ENCODE peak calls at places on chromosomes 1 and 21, in ten cellular contexts. E, G, I, H, Q, O, F, S, A and V are unnamed samples.

GRCh38 chr1:229714964-229715603 is 89.0 kb downstream of the URB2 start:
- DNase-seq in A (no peak), F (no peak), S (no peak), O (no peak), E (peak; percentile 29), Q (no peak), H (peak; percentile 86), G (no peak), I (peak; percentile 42), V (peak; percentile 73)

GRCh38 chr21:46002841-46003574 is 21.4 kb downstream of the COL6A1 start:
- DNase-seq in F (no peak), Q (no peak), G (peak; percentile 51), A (no peak), I (no peak), E (no peak), O (no peak), S (no peak), H (no peak), V (no peak)

GRCh38 chr1:185439727-185440415 is 122.8 kb upstream of the IVNS1ABP start:
- DNase-seq in H (no peak), F (no peak), I (no peak), Q (peak; percentile 83), G (no peak), A (no peak), S (peak; percentile 78), O (peak; percentile 10), E (no peak), V (peak; percentile 18)

GRCh38 chr1:89604414-89604735 is 28.5 kb upstream of the LRRC8C start:
- DNase-seq in Q (no peak), E (no peak), G (no peak), O (no peak), H (no peak), A (no peak), F (no peak), I (no peak), S (no peak), V (no peak)

GRCh38 chr1:39046811-39047210 is 20.7 kb downstream of the NDUFS5 start:
- DNase-seq in H (no peak), F (no peak), I (no peak), S (no peak), A (no peak), Q (no peak), G (no peak), O (peak; percentile 8), E (no peak), V (no peak)

GRCh38 chr1:60222492-60223369 is 149.2 kb upstream of the C1orf87 start:
- DNase-seq in S (no peak), A (no peak), H (no peak), G (no peak), O (no peak), I (no peak), E (no peak), Q (no peak), F (no peak), V (no peak)

GRCh38 chr1:59232209-59232608 is 64.7 kb upstream of the FGGY start:
- DNase-seq in I (no peak), A (no peak), H (peak; percentile 65), Q (no peak), F (no peak), S (no peak), O (peak; percentile 24), E (no peak), G (no peak), V (no peak)

GRCh38 chr1:69523032-69523431 is 44.7 kb upstream of the LRRC7 start:
- DNase-seq in S (peak; percentile 87), G (no peak), O (no peak), I (no peak), Q (peak; percentile 90), A (no peak), E (no peak), F (peak; percentile 2), H (no peak), V (no peak)

GRCh38 chr1:67818162-67818561 is 15.1 kb downstream of the GNG12 start:
- DNase-seq in F (no peak), O (no peak), H (no peak), I (no peak), E (no peak), S (no peak), Q (no peak), A (no peak), G (no peak), V (no peak)

GRCh38 chr1:163842546-163842945 is 520.8 kb downstream of the NUF2 start:
- DNase-seq in G (no peak), Q (peak; percentile 71), H (no peak), F (no peak), O (no peak), A (no peak), S (no peak), I (no peak), E (no peak), V (no peak)

GRCh38 chr1:105483436-105483835 is 1573.0 kb upstream of the PRMT6 start:
- DNase-seq in I (no peak), H (no peak), E (no peak), O (no peak), G (no peak), S (no peak), F (no peak), A (no peak), Q (no peak), V (no peak)

GRCh38 chr1:226645279-226645976 is 93.7 kb downstream of the ITPKB start:
- DNase-seq in E (no peak), H (no peak), O (no peak), I (no peak), Q (no peak), A (no peak), F (no peak), G (peak; percentile 32), S (no peak), V (no peak)

GRCh38 chr1:200075938-200076546 is 48.5 kb downstream of the NR5A2 start:
- DNase-seq in G (no peak), F (no peak), E (no peak), I (no peak), O (no peak), Q (peak; percentile 43), H (peak; percentile 79), A (no peak), S (peak; percentile 61), V (peak; percentile 23)

GRCh38 chr1:222084996-222085395 is 343.1 kb upstream of the DUSP10 start:
- DNase-seq in G (no peak), O (no peak), Q (peak; percentile 57), I (no peak), A (no peak), H (no peak), E (no peak), S (no peak), F (no peak), V (no peak)

GRCh38 chr1:173867141-173867752 is 542 bp downstream of the GAS5 start:
- DNase-seq in E (peak; percentile 8), F (peak; percentile 26), Q (no peak), O (peak; percentile 68), S (no peak), G (no peak), H (no peak), A (no peak), I (no peak), V (no peak)

GRCh38 chr21:39612233-39613028 is at the start of gene B3GALT5:
- DNase-seq in S (no peak), A (no peak), E (no peak), I (no peak), Q (no peak), O (peak; percentile 91), G (no peak), H (peak; percentile 34), F (no peak), V (no peak)

GRCh38 chr21:21230672-21231071 is 232.5 kb downstream of the NCAM2 start:
- DNase-seq in O (peak; percentile 75), H (no peak), Q (no peak), G (no peak), I (no peak), F (no peak), S (no peak), A (no peak), E (no peak), V (peak; percentile 8)

GRCh38 chr1:31617218-31617916 is at the start of gene HCRTR1:
- DNase-seq in O (no peak), E (no peak), S (no peak), G (no peak), I (no peak), F (no peak), H (no peak), Q (no peak), A (no peak), V (no peak)

GRCh38 chr1:206544562-206545257 is 37.4 kb downstream of the RASSF5 start:
- DNase-seq in I (peak; percentile 87), F (no peak), H (peak; percentile 82), Q (no peak), S (peak; percentile 18), O (peak; percentile 82), A (peak; percentile 86), G (peak; percentile 83), E (peak; percentile 80), V (peak; percentile 83)

GRCh38 chr1:89566761-89567174 is 42.1 kb downstream of the LRRC8B start:
- DNase-seq in A (no peak), F (no peak), E (no peak), S (no peak), I (no peak), H (peak; percentile 24), Q (no peak), O (peak; percentile 51), G (peak; percentile 68), V (no peak)

GRCh38 chr1:27968692-27969091 is 8.9 kb downstream of the XKR8 start:
- DNase-seq in H (no peak), O (no peak), E (no peak), G (no peak), I (no peak), F (no peak), A (no peak), Q (peak; percentile 92), S (peak; percentile 92), V (no peak)

GRCh38 chr1:46448109-46448911 is 41.3 kb upstream of the DMBX1 start:
- DNase-seq in H (no peak), Q (no peak), G (no peak), F (no peak), O (peak; percentile 34), I (no peak), S (no peak), E (no peak), A (no peak), V (no peak)